ENCODE peak calls at places on chromosomes 3 and 15, in eight cellular contexts. G is Jurkat, Clone E6-1; E is KBM-7; V is cardiac muscle cell; R is activated CD8-positive, alpha-beta memory T cell treated with anti-CD3 and anti-CD28 coated beads, Interleukin-2, amount 50 U/mL, for 4 hours; Z is stimulated activated CD4-positive, alpha-beta T cell treated with anti-CD3 and anti-CD28 coated beads, Interleukin-15, amount 100 ng/mL, for 1 hour; I is SK-N-SH; P is OCI-LY7. U is an unnamed sample.

GRCh38 chr3:46293991-46294833 is 52.0 kb downstream of the CCR3 start:
- DNase-seq in I (no peak), G (no peak), V (no peak), P (no peak), Z (no peak), E (no peak), R (no peak), U (no peak)

GRCh38 chr3:31468433-31468832 is 64.3 kb upstream of the STT3B start:
- DNase-seq in R (no peak), P (no peak), G (no peak), E (no peak), Z (no peak), V (no peak), I (no peak), U (no peak)

GRCh38 chr15:73240864-73241499 is 127.8 kb downstream of the HCN4 start:
- DNase-seq in G (peak; percentile 80), R (peak; percentile 73), E (peak; percentile 87), V (peak; percentile 70), P (peak; percentile 67), Z (peak; percentile 42), I (peak; percentile 47), U (no peak)

GRCh38 chr3:146493761-146494160 is 24.4 kb upstream of the PLSCR2 start:
- DNase-seq in Z (no peak), V (no peak), R (no peak), I (no peak), E (no peak), P (no peak), G (no peak), U (no peak)

GRCh38 chr3:56864090-56864489 is 62.3 kb upstream of the ARHGEF3 start:
- DNase-seq in E (no peak), Z (no peak), P (peak; percentile 9), I (no peak), V (no peak), R (no peak), G (peak; percentile 61), U (no peak)

GRCh38 chr3:183185696-183186095 is 23.2 kb upstream of the LAMP3 start:
- DNase-seq in Z (no peak), I (no peak), R (no peak), G (no peak), E (peak; percentile 37), P (no peak), V (no peak), U (no peak)

GRCh38 chr3:29333520-29333919 is 52.6 kb downstream of the RBMS3 start:
- DNase-seq in I (no peak), P (no peak), E (no peak), V (no peak), R (no peak), G (no peak), Z (no peak), U (no peak)

GRCh38 chr3:88041005-88041404 is 17.8 kb downstream of the CGGBP1 start:
- DNase-seq in P (no peak), V (no peak), E (no peak), G (no peak), R (no peak), Z (no peak), I (no peak), U (no peak)

GRCh38 chr3:134302674-134303073 is 52.0 kb upstream of the RYK start:
- DNase-seq in Z (no peak), E (no peak), G (no peak), R (no peak), P (no peak), V (no peak), I (no peak), U (no peak)

GRCh38 chr3:119145500-119146167 is at the start of gene TEX55:
- DNase-seq in I (peak; percentile 69), E (peak; percentile 43), V (peak; percentile 62), P (peak; percentile 31), R (no peak), G (peak; percentile 15), Z (no peak), U (no peak)

GRCh38 chr3:129503387-129504010 is 24.9 kb upstream of the RHO start:
- DNase-seq in I (no peak), Z (no peak), P (no peak), G (no peak), V (no peak), R (no peak), E (no peak), U (no peak)

GRCh38 chr15:60539017-60539416 is 60.1 kb upstream of the ICE2 start:
- DNase-seq in Z (no peak), P (no peak), I (no peak), V (no peak), G (peak; percentile 71), E (no peak), R (no peak), U (no peak)

GRCh38 chr15:60787737-60788513 is 309.0 kb upstream of the ICE2 start:
- DNase-seq in I (no peak), R (peak; percentile 52), G (peak; percentile 7), V (no peak), P (peak; percentile 9), Z (no peak), E (no peak), U (no peak)

GRCh38 chr3:2156244-2156847 is 57.7 kb downstream of the CNTN4 start:
- DNase-seq in G (peak; percentile 21), I (no peak), V (peak; percentile 67), E (peak; percentile 23), R (no peak), P (no peak), Z (no peak), U (no peak)

GRCh38 chr3:31253782-31254181 is 278.9 kb upstream of the STT3B start:
- DNase-seq in Z (no peak), I (no peak), P (no peak), V (no peak), G (no peak), R (no peak), E (no peak), U (no peak)

GRCh38 chr3:124297062-124297980 is 305.4 kb upstream of the ROPN1 start:
- DNase-seq in I (peak; percentile 35), Z (no peak), E (no peak), P (no peak), G (no peak), R (no peak), V (no peak), U (no peak)

GRCh38 chr15:39200586-39200985 is 380.3 kb upstream of the THBS1 start:
- DNase-seq in V (no peak), E (no peak), R (no peak), G (no peak), I (no peak), P (no peak), Z (no peak), U (no peak)

GRCh38 chr15:81040757-81041156 is 40.0 kb downstream of the TLNRD1 start:
- DNase-seq in V (no peak), I (no peak), G (no peak), Z (no peak), R (no peak), E (no peak), P (no peak), U (no peak)

GRCh38 chr15:39621210-39621609 is 40.3 kb downstream of the THBS1 start:
- DNase-seq in Z (no peak), V (no peak), P (no peak), I (no peak), G (no peak), R (no peak), E (no peak), U (no peak)

GRCh38 chr3:77825045-77825827 is 785.3 kb downstream of the ROBO2 start:
- DNase-seq in I (no peak), V (no peak), R (no peak), Z (no peak), G (no peak), E (no peak), P (no peak), U (no peak)

GRCh38 chr15:27563765-27564164 is 535.4 kb downstream of the OCA2 start:
- DNase-seq in R (no peak), P (no peak), E (no peak), I (no peak), V (no peak), G (no peak), Z (no peak), U (no peak)

GRCh38 chr3:107939621-107940236 is 151.1 kb downstream of the CD47 start:
- DNase-seq in V (no peak), E (no peak), Z (no peak), R (no peak), P (no peak), G (no peak), I (no peak), U (no peak)

GRCh38 chr3:42610978-42611377 is 10.5 kb downstream of the NKTR start:
- DNase-seq in Z (no peak), E (no peak), I (no peak), G (no peak), P (no peak), R (no peak), V (no peak), U (no peak)

GRCh38 chr3:37740471-37740870 is 121.2 kb upstream of the CTDSPL start:
- DNase-seq in P (no peak), V (no peak), Z (no peak), I (no peak), R (no peak), G (no peak), E (no peak), U (no peak)